ENCODE peak calls at places on chromosomes 7 and 10, in four cellular contexts. V, F, I and N are unnamed samples.

GRCh38 chr10:75401569-75402485 is at the start of gene ZNF503:
- DNase-seq in V (peak; percentile 94), F (peak; percentile 96), I (peak; percentile 98), N (peak; percentile 99)

GRCh38 chr7:2818653-2819052 is 25.5 kb downstream of the GNA12 start:
- DNase-seq in V (no peak), F (no peak), I (no peak), N (no peak)

GRCh38 chr10:4334076-4334475 is 491.9 kb upstream of the AKR1E2 start:
- DNase-seq in V (no peak), F (no peak), I (no peak), N (no peak)

GRCh38 chr7:12131122-12131521 is 80.0 kb upstream of the TMEM106B start:
- DNase-seq in V (no peak), F (no peak), I (no peak), N (no peak)

GRCh38 chr10:117617664-117618063 is 75.1 kb downstream of the EMX2 start:
- DNase-seq in V (no peak), F (no peak), I (no peak), N (no peak)

GRCh38 chr7:135976312-135977019 is 693 bp downstream of the MTPN start:
- DNase-seq in V (peak; percentile 76), F (no peak), I (no peak), N (no peak)

GRCh38 chr10:30384051-30384674 is 35.1 kb upstream of the MTPAP start:
- DNase-seq in V (no peak), F (no peak), I (no peak), N (no peak)

GRCh38 chr7:41148521-41148951 is 554.4 kb downstream of the INHBA start:
- DNase-seq in V (no peak), F (peak; percentile 80), I (no peak), N (no peak)

GRCh38 chr7:19984231-19984632 is 210.8 kb upstream of the TMEM196 start:
- DNase-seq in V (peak; percentile 67), F (no peak), I (no peak), N (no peak)

GRCh38 chr10:28047061-28047460 is 48.2 kb upstream of the ODAD2 start:
- DNase-seq in V (no peak), F (no peak), I (no peak), N (no peak)

GRCh38 chr10:122521011-122521410 is 39.5 kb upstream of the DMBT1 start:
- DNase-seq in V (no peak), F (no peak), I (no peak), N (no peak)

GRCh38 chr10:66931340-66931948 is 5.6 kb downstream of the LRRTM3 start:
- DNase-seq in V (no peak), F (peak; percentile 13), I (no peak), N (no peak)

DNA sequence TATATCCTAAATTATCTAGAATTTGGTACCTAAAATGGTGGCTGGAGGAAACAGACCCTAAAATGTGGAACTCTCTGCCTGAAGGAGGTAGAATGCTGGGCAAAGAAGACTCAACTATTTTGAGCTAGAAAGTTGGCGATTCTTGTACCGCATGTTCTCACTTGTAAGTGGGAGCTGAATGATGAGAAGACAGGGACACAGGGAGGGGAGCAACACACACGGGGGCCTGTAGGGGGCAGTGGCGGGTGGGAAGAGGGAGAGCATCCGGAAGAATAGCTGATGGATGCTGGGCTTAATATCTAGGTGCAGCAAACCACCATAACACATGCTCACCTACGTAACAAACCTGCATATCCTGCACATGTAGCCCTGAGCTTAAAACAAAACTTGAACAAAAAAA is 250.6 kb downstream of the CALN1 start:
- DNase-seq in V (no peak), F (no peak), I (no peak), N (no peak)
- TF ChIP-seq CTCF in V (no peak), F (no peak), I (no peak), N (no peak)

GRCh38 chr7:73578342-73579124 is at the start of gene TBL2:
- DNase-seq in V (peak; percentile 100), F (peak; percentile 97), I (peak; percentile 99), N (peak; percentile 99)
- TF ChIP-seq CTCF in V (peak; percentile 14), F (no peak), I (peak; percentile 21), N (peak; percentile 59)

GRCh38 chr7:154584352-154585252 is 418.3 kb downstream of the PAXIP1 start:
- DNase-seq in V (no peak), F (no peak), I (no peak), N (no peak)
- TF ChIP-seq CTCF in V (no peak), F (no peak), I (peak; percentile 53), N (no peak)

GRCh38 chr7:18706648-18707047 is 211.1 kb downstream of the HDAC9 start:
- DNase-seq in V (no peak), F (no peak), I (no peak), N (no peak)
- TF ChIP-seq CTCF in V (no peak), F (no peak), I (no peak), N (no peak)

DNA sequence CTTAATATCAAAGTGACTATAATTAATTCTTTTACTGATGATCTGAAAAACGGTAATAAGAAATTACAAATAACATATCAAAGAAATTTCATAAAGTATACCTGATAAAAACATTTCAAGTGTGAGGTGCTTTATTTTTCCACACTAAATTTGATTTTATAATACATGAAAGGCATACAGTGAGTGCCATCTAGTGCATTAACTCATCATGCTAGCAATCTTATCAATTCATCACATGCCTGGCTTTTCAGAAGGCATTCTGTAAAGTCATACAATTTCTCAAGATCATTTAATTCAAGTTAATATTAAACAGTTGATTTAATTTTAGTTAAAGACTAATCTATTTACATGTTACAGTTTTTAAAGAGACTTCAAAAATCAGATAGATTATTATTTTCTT is 1020.9 kb downstream of the GATA3 start:
- DNase-seq in V (no peak), F (no peak), I (no peak), N (no peak)
- TF ChIP-seq CTCF in V (no peak), F (no peak), I (no peak), N (peak; percentile 45)

DNA sequence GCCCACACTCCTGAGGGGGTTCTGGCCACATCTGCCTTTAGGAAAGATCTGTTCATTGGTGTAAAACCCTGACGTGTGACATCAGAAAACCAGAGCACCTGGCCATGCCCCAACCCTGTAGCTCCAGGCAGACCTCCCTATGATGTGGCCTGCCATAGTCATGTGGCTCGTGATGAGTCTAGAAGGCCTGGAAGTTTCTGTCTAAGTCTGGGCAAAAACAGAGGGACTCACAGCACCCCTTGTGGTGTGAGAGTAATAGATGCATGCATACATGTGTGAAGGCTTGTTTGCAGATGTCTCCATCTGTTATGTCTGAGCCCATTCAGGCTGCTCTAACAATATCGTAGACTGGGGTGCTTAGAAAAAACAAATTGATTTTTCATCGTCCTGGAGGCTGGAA is 309.3 kb downstream of the PAXIP1 start:
- DNase-seq in V (no peak), F (no peak), I (no peak), N (no peak)
- TF ChIP-seq CTCF in V (no peak), F (no peak), I (no peak), N (no peak)

GRCh38 chr7:134327896-134328295 is 11.2 kb upstream of the SLC35B4 start:
- DNase-seq in V (no peak), F (peak; percentile 55), I (no peak), N (no peak)
- TF ChIP-seq CTCF in V (peak; percentile 38), F (peak; percentile 39), I (peak; percentile 35), N (peak; percentile 51)

GRCh38 chr10:22340362-22341189 is 4.7 kb upstream of the SPAG6 start:
- DNase-seq in V (peak; percentile 93), F (peak; percentile 58), I (peak; percentile 85), N (no peak)
- TF ChIP-seq CTCF in V (no peak), F (no peak), I (no peak), N (peak; percentile 29)

GRCh38 chr10:73998623-73999622 is 1.0 kb downstream of the VCL start:
- DNase-seq in V (peak; percentile 85), F (peak; percentile 82), I (peak; percentile 74), N (peak; percentile 81)
- TF ChIP-seq CTCF in V (peak; percentile 27), F (peak; percentile 65), I (peak; percentile 58), N (peak; percentile 77)

DNA sequence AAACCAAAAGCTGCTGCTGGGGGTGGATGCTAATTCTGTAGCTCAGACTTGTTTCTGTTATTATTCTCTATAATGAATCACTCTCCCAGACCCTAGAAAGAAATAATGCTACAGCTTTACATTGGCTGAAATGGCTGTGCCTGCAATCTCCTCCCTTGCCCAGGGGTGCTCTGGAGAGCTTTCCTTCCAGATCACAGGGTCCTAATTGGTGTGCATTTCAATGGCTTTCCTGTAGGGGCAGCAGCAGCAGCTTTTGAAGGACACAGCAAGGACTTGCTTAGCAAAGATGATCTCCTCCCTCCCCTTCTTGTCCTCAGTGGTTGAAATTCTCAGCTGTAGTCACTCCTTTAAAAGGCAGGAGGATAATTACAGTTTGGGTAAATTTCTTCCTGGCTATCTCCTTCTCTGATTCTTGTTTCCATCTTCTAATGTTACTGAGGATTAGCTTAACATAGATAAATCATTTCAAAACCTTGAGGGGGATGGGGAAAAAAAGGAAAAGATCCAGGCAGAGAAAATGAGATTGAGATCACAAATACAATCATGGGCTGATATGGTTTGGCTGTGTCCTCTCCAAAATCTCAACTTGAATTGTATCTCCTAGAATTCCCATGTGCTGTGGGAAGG is 120.2 kb upstream of the CTTNBP2 start:
- DNase-seq in V (no peak), F (no peak), I (no peak), N (no peak)
- TF ChIP-seq CTCF in V (no peak), F (no peak), I (peak; percentile 44), N (peak; percentile 76)